ENCODE peak calls at places on chromosomes 3 and 15, in seven cellular contexts. L is brain microvascular endothelial cell, Z is K562, R is ovary, D is fibroblast of lung, U is bronchial epithelial cell, G is mammary epithelial cell. Y is an unnamed sample. For H3K36me3, the result is how much of the 10 kb centered on the place peaks cover.

GRCh38 chr3:142224482-142225072 is 808 bp downstream of the GK5 start:
- DNase-seq in L (no peak), Z (no peak), R (no peak), D (peak), U (peak), G (no peak), Y (no peak)

GRCh38 chr15:71515375-71516186 is 294.8 kb upstream of the NR2E3 start:
- DNase-seq in L (no peak), Z (no peak), R (no peak), D (no peak), U (no peak), G (no peak), Y (no peak)

GRCh38 chr3:40713306-40713705 is 188.5 kb downstream of the ZNF621 start:
- DNase-seq in L (no peak), Z (no peak), R (no peak), D (no peak), U (no peak), G (no peak), Y (no peak)

GRCh38 chr15:69568621-69569020 is 116.0 kb downstream of the RPLP1 start:
- DNase-seq in L (peak), Z (no peak), R (no peak), D (peak), U (peak), G (peak), Y (no peak)

GRCh38 chr15:31304736-31305365 is 21.8 kb upstream of the KLF13 start:
- DNase-seq in L (no peak), Z (no peak), R (no peak), D (no peak), U (no peak), G (no peak), Y (peak)

GRCh38 chr3:144018776-144019175 is 47.2 kb downstream of the DIPK2A start:
- DNase-seq in L (peak), Z (no peak), R (no peak), D (peak), U (peak), G (peak), Y (no peak)

GRCh38 chr15:39589193-39589814 is 8.4 kb downstream of the THBS1 start:
- DNase-seq in L (no peak), Z (no peak), R (no peak), D (peak), U (peak), G (peak), Y (no peak)

GRCh38 chr3:1535361-1535760 is 442.5 kb downstream of the CNTN6 start:
- DNase-seq in L (no peak), Z (no peak), R (no peak), D (no peak), U (no peak), G (no peak), Y (no peak)

GRCh38 chr3:11154036-11154952 is at the start of gene HRH1:
- DNase-seq in L (no peak), Z (no peak), R (peak), D (no peak), U (no peak), G (peak), Y (no peak)

GRCh38 chr3:188975612-188976314 is 196.0 kb upstream of the TPRG1 start:
- DNase-seq in L (peak), Z (no peak), R (no peak), D (peak), U (peak), G (peak), Y (no peak)

GRCh38 chr3:102390465-102390864 is 44.4 kb upstream of the ZPLD1 start:
- DNase-seq in L (no peak), Z (no peak), R (no peak), D (no peak), U (no peak), G (no peak), Y (no peak)

GRCh38 chr3:37145607-37146006 is 28.8 kb downstream of the LRRFIP2 start:
- DNase-seq in L (no peak), Z (no peak), R (no peak), D (peak), U (no peak), G (no peak), Y (no peak)

GRCh38 chr3:16468114-16469098 is 45.1 kb downstream of the RFTN1 start:
- DNase-seq in L (peak), Z (no peak), R (no peak), D (no peak), U (no peak), G (no peak), Y (peak)

GRCh38 chr3:16470590-16470989 is 42.9 kb downstream of the RFTN1 start:
- DNase-seq in L (no peak), Z (no peak), R (no peak), D (no peak), U (no peak), G (no peak), Y (no peak)

GRCh38 chr3:16466822-16467221 is 46.7 kb downstream of the RFTN1 start:
- DNase-seq in L (no peak), Z (no peak), R (no peak), D (no peak), U (no peak), G (no peak), Y (no peak)

GRCh38 chr3:16464499-16465150 is 48.9 kb downstream of the RFTN1 start:
- DNase-seq in L (no peak), Z (no peak), R (no peak), D (no peak), U (no peak), G (no peak), Y (no peak)

DNA sequence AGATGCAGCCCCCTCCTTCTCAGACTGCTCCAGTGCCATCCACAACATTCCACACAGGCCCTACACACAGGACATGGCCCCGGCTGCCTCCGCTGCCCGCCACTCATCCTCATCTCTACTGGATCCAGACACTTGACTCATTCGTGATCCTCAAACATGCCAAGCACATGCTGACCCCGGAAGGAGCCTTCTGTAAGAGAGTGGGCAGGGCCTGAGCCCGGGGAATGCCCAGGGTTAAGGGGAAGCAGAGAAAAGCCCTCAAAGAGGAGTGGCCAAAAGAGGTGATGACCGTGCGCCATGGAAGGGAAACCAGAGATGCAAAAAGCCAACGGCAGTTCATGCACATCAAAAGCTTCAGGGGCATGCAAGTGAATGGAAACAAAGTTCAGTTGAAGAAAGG is 46.1 kb downstream of the RFTN1 start:
- DNase-seq in L (no peak), Z (no peak), R (no peak), D (no peak), U (no peak), G (no peak), Y (peak)
- H3K4me3 ChIP-seq in L (no peak), Z (no peak), R (no peak), D (no peak), U (no peak), G (no peak), Y (no peak)

GRCh38 chr15:63630036-63630751 is 33.0 kb downstream of the FBXL22 start:
- DNase-seq in L (no peak), Z (no peak), R (no peak), D (no peak), U (no peak), G (no peak), Y (no peak)
- H3K36me3 ChIP-seq in L (under half), Z (half or more), R (under half), D (under half), U (under half), G (under half), Y (half or more)

DNA sequence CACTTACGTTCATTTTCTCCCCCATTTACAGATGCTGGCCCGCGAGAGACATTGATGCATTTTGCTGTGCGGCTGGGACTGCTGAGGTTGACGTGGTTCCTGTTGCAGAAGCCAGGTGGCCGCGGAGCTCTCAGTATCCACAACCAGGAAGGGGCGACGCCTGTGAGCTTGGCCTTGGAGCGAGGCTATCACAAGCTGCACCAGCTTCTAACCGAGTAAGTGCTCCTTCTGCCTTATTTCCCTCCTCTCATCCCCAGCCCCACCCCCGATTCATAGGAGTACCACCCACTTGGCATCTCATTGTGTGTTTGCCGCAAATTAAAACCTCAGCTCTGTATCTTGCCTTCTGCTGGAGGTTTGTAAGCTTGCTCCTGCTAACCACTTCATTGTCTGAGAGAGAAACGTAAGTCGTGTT is 163.3 kb downstream of the AKAP13 start:
- DNase-seq in L (no peak), Z (no peak), R (peak), D (peak), U (no peak), G (peak), Y (no peak)
- H3K4me3 ChIP-seq in L (no peak), Z (no peak), R (no peak), D (no peak), U (no peak), G (no peak), Y (no peak)

DNA sequence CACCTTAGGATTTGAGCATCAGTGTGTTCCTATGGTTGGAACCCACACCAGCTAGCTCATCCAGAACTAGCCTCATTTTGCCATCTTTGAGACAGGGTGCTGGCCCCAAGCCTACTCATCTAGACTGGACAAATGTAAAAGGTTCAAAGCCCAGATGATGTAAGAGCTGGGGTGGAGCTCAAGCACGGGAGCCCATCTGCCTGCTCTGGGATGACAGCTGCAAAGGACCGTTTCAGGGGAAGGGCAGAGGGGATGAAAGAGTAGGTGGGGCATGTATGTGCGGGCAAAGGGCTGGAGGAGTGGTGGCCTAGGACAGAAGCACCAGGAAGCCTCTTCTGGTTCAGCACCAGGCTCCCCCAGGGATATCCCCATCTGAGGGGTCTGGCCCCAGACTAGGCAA is 15.8 kb downstream of the CLK3 start:
- DNase-seq in L (no peak), Z (no peak), R (no peak), D (no peak), U (no peak), G (no peak), Y (no peak)
- H3K36me3 ChIP-seq in L (half or more), Z (half or more), R (under half), D (under half), U (under half), G (under half), Y (under half)

GRCh38 chr3:129688310-129688895 is 81.9 kb upstream of the PLXND1 start:
- DNase-seq in L (peak), Z (no peak), R (peak), D (peak), U (no peak), G (no peak), Y (no peak)
- H3K4me3 ChIP-seq in L (peak), Z (no peak), R (no peak), D (peak), U (no peak), G (peak), Y (no peak)

GRCh38 chr3:42796332-42796885 is 7.9 kb downstream of the HIGD1A start:
- DNase-seq in L (no peak), Z (no peak), R (no peak), D (no peak), U (no peak), G (no peak), Y (no peak)
- H3K36me3 ChIP-seq in L (under half), Z (under half), R (under half), D (under half), U (under half), G (under half), Y (under half)

GRCh38 chr3:31225923-31226322 is 306.8 kb upstream of the STT3B start:
- DNase-seq in L (no peak), Z (no peak), R (no peak), D (no peak), U (no peak), G (no peak), Y (no peak)
- H3K4me3 ChIP-seq in L (no peak), Z (no peak), R (no peak), D (no peak), U (no peak), G (no peak), Y (no peak)

GRCh38 chr3:193621127-193621526 is 28.1 kb downstream of the OPA1 start:
- DNase-seq in L (no peak), Z (no peak), R (no peak), D (no peak), U (no peak), G (no peak), Y (no peak)

GRCh38 chr3:193614430-193614829 is 21.4 kb downstream of the OPA1 start:
- DNase-seq in L (no peak), Z (no peak), R (no peak), D (no peak), U (no peak), G (no peak), Y (no peak)

GRCh38 chr3:193617628-193618027 is 24.6 kb downstream of the OPA1 start:
- DNase-seq in L (no peak), Z (no peak), R (no peak), D (no peak), U (no peak), G (no peak), Y (no peak)

GRCh38 chr3:193620650-193621049 is 27.6 kb downstream of the OPA1 start:
- DNase-seq in L (peak), Z (no peak), R (no peak), D (peak), U (peak), G (peak), Y (no peak)

GRCh38 chr3:193620055-193620454 is 27.0 kb downstream of the OPA1 start:
- DNase-seq in L (no peak), Z (no peak), R (no peak), D (no peak), U (no peak), G (no peak), Y (no peak)
- H3K36me3 ChIP-seq in L (under half), Z (half or more), R (under half), D (under half), U (under half), G (under half), Y (half or more)

Y was measured in Karpas-422.